ENCODE peak calls at places on chromosomes 2 and 18, in four cellular contexts. H is stimulated activated naive CD4-positive, alpha-beta T cell; X is ELR; M is CD4-positive, alpha-beta T cell. J is an unnamed sample.

GRCh38 chr2:7368211-7368610 is 451.0 kb downstream of the RNF144A start:
- DNase-seq in H (no peak), X (no peak), M (no peak), J (no peak)

GRCh38 chr2:79903601-79904000 is 390.8 kb downstream of the CTNNA2 start:
- DNase-seq in H (no peak), X (no peak), M (no peak), J (no peak)

GRCh38 chr2:227191367-227191766 is 26.9 kb downstream of the COL4A3 start:
- DNase-seq in H (no peak), X (peak; percentile 38), M (no peak), J (no peak)

GRCh38 chr2:72415256-72415655 is 267.6 kb upstream of the CYP26B1 start:
- DNase-seq in H (no peak), X (peak; percentile 48), M (no peak), J (no peak)

GRCh38 chr18:79510046-79510685 is 114.4 kb downstream of the NFATC1 start:
- DNase-seq in H (no peak), X (no peak), M (no peak), J (no peak)

GRCh38 chr2:239533917-239534316 is 133.1 kb upstream of the HDAC4 start:
- DNase-seq in H (no peak), X (no peak), M (no peak), J (no peak)

GRCh38 chr2:58221909-58222308 is 19.2 kb downstream of the FANCL start:
- DNase-seq in H (no peak), X (no peak), M (no peak), J (no peak)

GRCh38 chr2:113863166-113863565 is 26.7 kb upstream of the ACTR3 start:
- DNase-seq in H (no peak), X (no peak), M (no peak), J (no peak)

GRCh38 chr2:134217316-134217715 is 36.6 kb upstream of the MGAT5 start:
- DNase-seq in H (no peak), X (no peak), M (no peak), J (no peak)

GRCh38 chr2:107621186-107621835 is 205.4 kb upstream of the RGPD4 start:
- DNase-seq in H (no peak), X (no peak), M (no peak), J (no peak)

GRCh38 chr2:96409543-96410184 is 74.1 kb downstream of the NCAPH start:
- DNase-seq in H (no peak), X (no peak), M (no peak), J (no peak)

J was measured in T-helper 2 cell.